ENCODE peak calls at places on chromosome 20, in four cellular contexts. O is GM12878, G is A549, L is HepG2. C is an unnamed sample.

GRCh38 chr20:13809855-13810254 is 25.0 kb downstream of the NDUFAF5 start:
- DNase-seq in G (no peak), L (no peak), O (no peak), C (no peak)

GRCh38 chr20:41167118-41167470 is 29.8 kb downstream of the PLCG1 start:
- DNase-seq in L (no peak), O (no peak), G (no peak), C (no peak)

GRCh38 chr20:13231031-13231752 is 10.1 kb downstream of the ISM1 start:
- DNase-seq in O (no peak), G (peak), L (no peak), C (no peak)

GRCh38 chr20:24046905-24047304 is 58.3 kb upstream of the GGTLC1 start:
- DNase-seq in O (no peak), L (no peak), G (no peak), C (no peak)

GRCh38 chr20:48921883-48922867 is 664 bp downstream of the ARFGEF2 start:
- DNase-seq in L (peak), O (no peak), G (peak), C (no peak)

GRCh38 chr20:23294671-23295070 is 55.9 kb upstream of the NXT1 start:
- DNase-seq in L (no peak), G (no peak), O (no peak), C (no peak)

GRCh38 chr20:58822748-58823730 is 27.7 kb downstream of the GNAS-AS1 start:
- DNase-seq in O (no peak), G (no peak), L (no peak), C (no peak)

GRCh38 chr20:37233471-37234253 is 28.0 kb downstream of the GHRH start:
- DNase-seq in L (no peak), G (no peak), O (no peak), C (no peak)

GRCh38 chr20:24746351-24746685 is 202.8 kb upstream of the CST7 start:
- DNase-seq in O (no peak), L (no peak), G (peak), C (no peak)

GRCh38 chr20:6828794-6829423 is 61.4 kb downstream of the BMP2 start:
- DNase-seq in L (peak), G (peak), O (peak), C (peak)

DNA sequence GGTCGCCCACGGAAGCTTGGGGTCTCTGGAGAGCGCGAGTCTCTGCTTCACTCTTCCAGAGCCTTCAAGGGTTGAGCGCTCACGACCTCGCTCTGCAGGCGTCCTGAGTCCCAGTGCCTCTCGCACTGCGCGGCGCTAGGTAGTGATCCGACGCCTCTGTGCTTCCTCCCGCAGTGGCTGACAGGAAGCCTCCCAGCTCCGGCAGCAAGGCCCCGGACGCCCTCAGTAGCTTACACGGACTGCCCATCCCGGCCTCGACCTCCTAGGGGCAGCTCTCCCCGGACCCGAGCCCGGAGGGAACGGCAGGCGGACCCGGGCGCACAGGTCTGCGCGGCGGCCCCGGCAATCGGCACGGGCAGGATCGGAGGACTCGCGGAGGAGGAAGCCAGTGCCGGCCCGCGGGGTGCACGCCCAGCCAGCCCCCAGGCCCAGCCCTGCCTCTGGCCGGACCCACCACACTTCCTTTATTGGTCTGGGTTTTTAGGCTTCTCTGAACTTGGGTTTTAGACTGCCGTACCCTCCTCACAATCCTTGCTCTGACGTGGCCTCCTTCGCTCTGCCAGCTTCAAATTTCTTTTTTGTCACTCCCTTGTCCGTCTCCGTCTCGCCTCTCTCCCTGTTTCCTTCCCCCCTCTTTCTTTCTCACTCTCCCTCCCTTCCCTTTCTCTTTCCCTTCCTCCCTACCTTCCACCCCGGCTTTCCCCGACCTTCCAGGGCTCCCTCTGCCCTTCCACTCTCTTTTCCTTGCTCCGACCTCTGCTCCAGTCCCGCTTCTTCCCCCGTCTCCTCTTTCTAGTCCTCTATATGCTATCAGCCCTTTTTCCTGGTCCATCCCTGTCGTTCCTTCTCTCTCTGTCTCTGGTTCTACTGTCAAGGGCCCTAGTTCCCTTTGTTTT is 9.1 kb downstream of the PAX1 start:
- DNase-seq in O (no peak), G (no peak), L (no peak), C (no peak)
- TF ChIP-seq POLR2AphosphoS2 in O (no peak), G (no peak), L (no peak), C (no peak)

DNA sequence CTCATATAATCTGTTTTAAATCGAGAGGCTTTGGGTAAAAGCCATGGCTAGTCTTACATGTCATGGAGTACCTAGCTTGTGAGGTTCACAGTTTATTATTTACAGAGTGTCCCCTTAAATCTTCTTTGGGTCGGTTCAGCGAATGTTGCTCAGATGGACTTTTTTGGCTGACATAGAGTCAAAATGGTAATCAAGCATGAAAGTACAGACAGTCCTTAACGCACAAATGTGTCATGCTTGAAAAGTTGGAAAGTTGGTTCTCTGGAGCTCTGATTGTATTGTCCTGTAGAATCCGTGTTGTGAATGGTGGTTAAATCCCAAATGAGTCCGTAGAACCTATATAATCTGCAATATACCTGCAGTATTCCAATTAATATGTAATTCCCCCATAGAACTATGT is 22.0 kb downstream of the PTPN1 start:
- DNase-seq in L (no peak), G (no peak), O (no peak), C (no peak)
- TF ChIP-seq POLR2AphosphoS2 in L (no peak), G (no peak), O (no peak), C (no peak)

GRCh38 chr20:45416917-45417316 is 976 bp downstream of the PIGT start:
- DNase-seq in G (no peak), L (no peak), O (no peak), C (no peak)
- TF ChIP-seq POLR2AphosphoS2 in G (no peak), L (no peak), O (no peak), C (no peak)

DNA sequence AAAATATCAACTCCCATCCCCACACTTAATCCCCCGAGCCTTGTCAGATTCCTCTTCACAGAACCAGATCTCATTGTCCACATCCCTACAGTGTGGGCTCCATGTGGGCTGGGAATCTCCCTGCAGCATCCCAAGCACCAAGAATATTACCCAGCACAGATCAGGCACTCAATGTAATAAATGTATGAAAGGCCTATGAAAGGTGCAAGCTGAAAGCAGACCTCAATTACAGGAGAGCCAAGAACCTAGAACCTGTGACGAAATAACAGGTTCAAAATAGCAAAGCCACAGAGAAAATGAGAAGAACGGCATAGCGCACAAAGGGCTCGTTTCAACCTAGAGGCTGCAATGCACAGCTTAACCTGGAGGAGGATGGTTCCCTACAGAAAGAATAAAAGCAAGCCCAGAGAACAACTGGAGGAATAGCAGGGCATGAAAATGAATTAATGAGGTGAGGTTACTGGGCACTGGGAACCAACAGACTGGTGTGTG is 3.1 kb downstream of the SLC23A2 start:
- DNase-seq in L (peak), O (peak), G (peak), C (no peak)
- TF ChIP-seq POLR2AphosphoS2 in L (no peak), O (no peak), G (no peak), C (no peak)

GRCh38 chr20:51062065-51062464 is 39.2 kb upstream of the KCNG1 start:
- DNase-seq in L (no peak), O (no peak), G (no peak), C (no peak)
- TF ChIP-seq POLR2AphosphoS2 in L (no peak), O (no peak), G (no peak), C (no peak)

DNA sequence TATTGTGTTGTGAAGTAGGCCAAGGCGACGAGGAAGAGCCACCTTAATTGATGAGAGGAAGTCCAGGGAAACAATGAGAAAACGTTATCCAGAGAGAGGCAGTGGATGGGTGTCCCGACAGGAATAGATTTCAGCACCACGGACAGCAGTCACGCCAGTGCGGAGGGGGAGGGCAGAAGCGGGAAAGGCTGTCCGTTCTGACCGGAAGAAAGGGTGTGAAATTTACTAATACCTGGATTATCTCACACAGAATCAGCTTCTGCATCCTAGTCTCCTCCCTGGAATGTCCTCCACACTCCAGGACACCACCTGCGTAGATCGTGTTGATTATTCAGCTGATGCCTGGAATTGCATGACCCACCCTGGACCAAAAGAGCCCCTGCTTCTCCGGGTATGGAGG is 7.4 kb upstream of the BPIFA3 start:
- DNase-seq in G (peak), O (no peak), L (peak), C (peak)
- TF ChIP-seq POLR2AphosphoS2 in G (no peak), O (no peak), L (no peak), C (no peak)

C was measured in K562.